ENCODE peak calls at places on chromosomes 6 and 20, in eight cellular contexts. One of them, this sample, is unnamed.

GRCh38 chr6:108598316-108598863 is 37.7 kb downstream of the FOXO3 start:
- DNase-seq in EL: peak; percentile 57
- DNase-seq in AG08395: peak; percentile 76
- DNase-seq in stimulated activated CD8-positive, alpha-beta memory T cell treated with anti-CD3 and anti-CD28 coated beads, Interleukin-7, amount 100 ng/mL, for 48 hours: peak; percentile 8
- DNase-seq in NCI-H460: no peak
- DNase-seq in T-helper 9 cell: no peak
- DNase-seq in activated T-helper 9 cell treated with anti-CD3 and anti-CD28 coated beads, Interleukin-2, amount 50 U/mL, for 16 hours: no peak
- DNase-seq in HCEC 1CT: peak; percentile 82
- DNase-seq in this sample: no peak

GRCh38 chr20:44615876-44616603 is 33.7 kb downstream of the PKIG start:
- DNase-seq in EL: no peak
- DNase-seq in AG08395: no peak
- DNase-seq in stimulated activated CD8-positive, alpha-beta memory T cell treated with anti-CD3 and anti-CD28 coated beads, Interleukin-7, amount 100 ng/mL, for 48 hours: no peak
- DNase-seq in NCI-H460: no peak
- DNase-seq in T-helper 9 cell: no peak
- DNase-seq in activated T-helper 9 cell treated with anti-CD3 and anti-CD28 coated beads, Interleukin-2, amount 50 U/mL, for 16 hours: no peak
- DNase-seq in HCEC 1CT: no peak
- DNase-seq in this sample: no peak

GRCh38 chr6:31156647-31157046 is 955 bp downstream of the CCHCR1 start:
- DNase-seq in EL: no peak
- DNase-seq in AG08395: no peak
- DNase-seq in stimulated activated CD8-positive, alpha-beta memory T cell treated with anti-CD3 and anti-CD28 coated beads, Interleukin-7, amount 100 ng/mL, for 48 hours: no peak
- DNase-seq in NCI-H460: no peak
- DNase-seq in T-helper 9 cell: no peak
- DNase-seq in activated T-helper 9 cell treated with anti-CD3 and anti-CD28 coated beads, Interleukin-2, amount 50 U/mL, for 16 hours: no peak
- DNase-seq in HCEC 1CT: no peak
- DNase-seq in this sample: no peak

GRCh38 chr6:34745277-34746103 is 11.8 kb upstream of the SNRPC start:
- DNase-seq in EL: peak; percentile 78
- DNase-seq in AG08395: no peak
- DNase-seq in stimulated activated CD8-positive, alpha-beta memory T cell treated with anti-CD3 and anti-CD28 coated beads, Interleukin-7, amount 100 ng/mL, for 48 hours: peak; percentile 39
- DNase-seq in NCI-H460: no peak
- DNase-seq in T-helper 9 cell: no peak
- DNase-seq in activated T-helper 9 cell treated with anti-CD3 and anti-CD28 coated beads, Interleukin-2, amount 50 U/mL, for 16 hours: no peak
- DNase-seq in HCEC 1CT: no peak
- DNase-seq in this sample: no peak

GRCh38 chr6:152118678-152119077 is 311.2 kb downstream of the ESR1 start:
- DNase-seq in EL: no peak
- DNase-seq in AG08395: no peak
- DNase-seq in stimulated activated CD8-positive, alpha-beta memory T cell treated with anti-CD3 and anti-CD28 coated beads, Interleukin-7, amount 100 ng/mL, for 48 hours: no peak
- DNase-seq in NCI-H460: no peak
- DNase-seq in T-helper 9 cell: no peak
- DNase-seq in activated T-helper 9 cell treated with anti-CD3 and anti-CD28 coated beads, Interleukin-2, amount 50 U/mL, for 16 hours: no peak
- DNase-seq in HCEC 1CT: no peak
- DNase-seq in this sample: no peak

GRCh38 chr20:37397954-37398749 is 52.2 kb downstream of the SRC start:
- DNase-seq in EL: no peak
- DNase-seq in AG08395: no peak
- DNase-seq in stimulated activated CD8-positive, alpha-beta memory T cell treated with anti-CD3 and anti-CD28 coated beads, Interleukin-7, amount 100 ng/mL, for 48 hours: no peak
- DNase-seq in NCI-H460: no peak
- DNase-seq in T-helper 9 cell: no peak
- DNase-seq in activated T-helper 9 cell treated with anti-CD3 and anti-CD28 coated beads, Interleukin-2, amount 50 U/mL, for 16 hours: no peak
- DNase-seq in HCEC 1CT: no peak
- DNase-seq in this sample: no peak

GRCh38 chr6:38773338-38773737 is 58.2 kb downstream of the DNAH8 start:
- DNase-seq in EL: peak; percentile 9
- DNase-seq in AG08395: no peak
- DNase-seq in stimulated activated CD8-positive, alpha-beta memory T cell treated with anti-CD3 and anti-CD28 coated beads, Interleukin-7, amount 100 ng/mL, for 48 hours: no peak
- DNase-seq in NCI-H460: peak; percentile 1
- DNase-seq in T-helper 9 cell: no peak
- DNase-seq in activated T-helper 9 cell treated with anti-CD3 and anti-CD28 coated beads, Interleukin-2, amount 50 U/mL, for 16 hours: no peak
- DNase-seq in HCEC 1CT: no peak
- DNase-seq in this sample: no peak

GRCh38 chr6:164150221-164150620 is 735.7 kb downstream of the QKI start:
- DNase-seq in EL: no peak
- DNase-seq in AG08395: no peak
- DNase-seq in stimulated activated CD8-positive, alpha-beta memory T cell treated with anti-CD3 and anti-CD28 coated beads, Interleukin-7, amount 100 ng/mL, for 48 hours: no peak
- DNase-seq in NCI-H460: no peak
- DNase-seq in T-helper 9 cell: no peak
- DNase-seq in activated T-helper 9 cell treated with anti-CD3 and anti-CD28 coated beads, Interleukin-2, amount 50 U/mL, for 16 hours: no peak
- DNase-seq in HCEC 1CT: no peak
- DNase-seq in this sample: no peak

GRCh38 chr20:10619427-10619826 is 54.4 kb downstream of the JAG1 start:
- DNase-seq in EL: peak; percentile 91
- DNase-seq in AG08395: peak; percentile 84
- DNase-seq in stimulated activated CD8-positive, alpha-beta memory T cell treated with anti-CD3 and anti-CD28 coated beads, Interleukin-7, amount 100 ng/mL, for 48 hours: no peak
- DNase-seq in NCI-H460: peak; percentile 80
- DNase-seq in T-helper 9 cell: no peak
- DNase-seq in activated T-helper 9 cell treated with anti-CD3 and anti-CD28 coated beads, Interleukin-2, amount 50 U/mL, for 16 hours: no peak
- DNase-seq in HCEC 1CT: peak; percentile 90
- DNase-seq in this sample: no peak

GRCh38 chr6:4883298-4883697 is 107.1 kb downstream of the CDYL start:
- DNase-seq in EL: no peak
- DNase-seq in AG08395: no peak
- DNase-seq in stimulated activated CD8-positive, alpha-beta memory T cell treated with anti-CD3 and anti-CD28 coated beads, Interleukin-7, amount 100 ng/mL, for 48 hours: no peak
- DNase-seq in NCI-H460: no peak
- DNase-seq in T-helper 9 cell: no peak
- DNase-seq in activated T-helper 9 cell treated with anti-CD3 and anti-CD28 coated beads, Interleukin-2, amount 50 U/mL, for 16 hours: no peak
- DNase-seq in HCEC 1CT: no peak
- DNase-seq in this sample: no peak

GRCh38 chr6:33088258-33088930 is 12.6 kb downstream of the HLA-DPB1 start:
- DNase-seq in EL: no peak
- DNase-seq in AG08395: no peak
- DNase-seq in stimulated activated CD8-positive, alpha-beta memory T cell treated with anti-CD3 and anti-CD28 coated beads, Interleukin-7, amount 100 ng/mL, for 48 hours: no peak
- DNase-seq in NCI-H460: no peak
- DNase-seq in T-helper 9 cell: no peak
- DNase-seq in activated T-helper 9 cell treated with anti-CD3 and anti-CD28 coated beads, Interleukin-2, amount 50 U/mL, for 16 hours: no peak
- DNase-seq in HCEC 1CT: no peak
- DNase-seq in this sample: no peak

GRCh38 chr6:55388161-55388560 is 60.9 kb downstream of the GFRAL start:
- DNase-seq in EL: peak; percentile 2
- DNase-seq in AG08395: no peak
- DNase-seq in stimulated activated CD8-positive, alpha-beta memory T cell treated with anti-CD3 and anti-CD28 coated beads, Interleukin-7, amount 100 ng/mL, for 48 hours: no peak
- DNase-seq in NCI-H460: no peak
- DNase-seq in T-helper 9 cell: no peak
- DNase-seq in activated T-helper 9 cell treated with anti-CD3 and anti-CD28 coated beads, Interleukin-2, amount 50 U/mL, for 16 hours: no peak
- DNase-seq in HCEC 1CT: no peak
- DNase-seq in this sample: no peak

GRCh38 chr6:139308936-139309603 is 17.3 kb upstream of the TXLNB start:
- DNase-seq in EL: peak; percentile 62
- DNase-seq in AG08395: peak; percentile 57
- DNase-seq in stimulated activated CD8-positive, alpha-beta memory T cell treated with anti-CD3 and anti-CD28 coated beads, Interleukin-7, amount 100 ng/mL, for 48 hours: no peak
- DNase-seq in NCI-H460: no peak
- DNase-seq in T-helper 9 cell: no peak
- DNase-seq in activated T-helper 9 cell treated with anti-CD3 and anti-CD28 coated beads, Interleukin-2, amount 50 U/mL, for 16 hours: no peak
- DNase-seq in HCEC 1CT: peak; percentile 84
- DNase-seq in this sample: no peak

GRCh38 chr20:63472862-63473390 is 471 bp upstream of the KCNQ2 start:
- DNase-seq in EL: no peak
- DNase-seq in AG08395: no peak
- DNase-seq in stimulated activated CD8-positive, alpha-beta memory T cell treated with anti-CD3 and anti-CD28 coated beads, Interleukin-7, amount 100 ng/mL, for 48 hours: no peak
- DNase-seq in NCI-H460: no peak
- DNase-seq in T-helper 9 cell: no peak
- DNase-seq in activated T-helper 9 cell treated with anti-CD3 and anti-CD28 coated beads, Interleukin-2, amount 50 U/mL, for 16 hours: no peak
- DNase-seq in HCEC 1CT: no peak
- DNase-seq in this sample: no peak

GRCh38 chr6:72149715-72150114 is 263.4 kb downstream of the RIMS1 start:
- DNase-seq in EL: no peak
- DNase-seq in AG08395: no peak
- DNase-seq in stimulated activated CD8-positive, alpha-beta memory T cell treated with anti-CD3 and anti-CD28 coated beads, Interleukin-7, amount 100 ng/mL, for 48 hours: no peak
- DNase-seq in NCI-H460: no peak
- DNase-seq in T-helper 9 cell: no peak
- DNase-seq in activated T-helper 9 cell treated with anti-CD3 and anti-CD28 coated beads, Interleukin-2, amount 50 U/mL, for 16 hours: no peak
- DNase-seq in HCEC 1CT: no peak
- DNase-seq in this sample: no peak

GRCh38 chr6:83055366-83055964 is 10.2 kb downstream of the UBE3D start:
- DNase-seq in EL: peak; percentile 68
- DNase-seq in AG08395: peak; percentile 71
- DNase-seq in stimulated activated CD8-positive, alpha-beta memory T cell treated with anti-CD3 and anti-CD28 coated beads, Interleukin-7, amount 100 ng/mL, for 48 hours: no peak
- DNase-seq in NCI-H460: peak; percentile 28
- DNase-seq in T-helper 9 cell: peak; percentile 9
- DNase-seq in activated T-helper 9 cell treated with anti-CD3 and anti-CD28 coated beads, Interleukin-2, amount 50 U/mL, for 16 hours: no peak
- DNase-seq in HCEC 1CT: peak; percentile 43
- DNase-seq in this sample: no peak

GRCh38 chr6:12294851-12295536 is 4.8 kb downstream of the EDN1 start:
- DNase-seq in EL: no peak
- DNase-seq in AG08395: peak; percentile 7
- DNase-seq in stimulated activated CD8-positive, alpha-beta memory T cell treated with anti-CD3 and anti-CD28 coated beads, Interleukin-7, amount 100 ng/mL, for 48 hours: no peak
- DNase-seq in NCI-H460: no peak
- DNase-seq in T-helper 9 cell: no peak
- DNase-seq in activated T-helper 9 cell treated with anti-CD3 and anti-CD28 coated beads, Interleukin-2, amount 50 U/mL, for 16 hours: no peak
- DNase-seq in HCEC 1CT: no peak
- DNase-seq in this sample: no peak

GRCh38 chr6:28142446-28142845 is 763 bp downstream of the ZKSCAN8 start:
- DNase-seq in EL: peak; percentile 21
- DNase-seq in AG08395: no peak
- DNase-seq in stimulated activated CD8-positive, alpha-beta memory T cell treated with anti-CD3 and anti-CD28 coated beads, Interleukin-7, amount 100 ng/mL, for 48 hours: no peak
- DNase-seq in NCI-H460: no peak
- DNase-seq in T-helper 9 cell: no peak
- DNase-seq in activated T-helper 9 cell treated with anti-CD3 and anti-CD28 coated beads, Interleukin-2, amount 50 U/mL, for 16 hours: no peak
- DNase-seq in HCEC 1CT: no peak
- DNase-seq in this sample: no peak

GRCh38 chr6:157990321-157991066 is 8.8 kb downstream of the SYNJ2 start:
- DNase-seq in EL: no peak
- DNase-seq in AG08395: no peak
- DNase-seq in stimulated activated CD8-positive, alpha-beta memory T cell treated with anti-CD3 and anti-CD28 coated beads, Interleukin-7, amount 100 ng/mL, for 48 hours: no peak
- DNase-seq in NCI-H460: no peak
- DNase-seq in T-helper 9 cell: no peak
- DNase-seq in activated T-helper 9 cell treated with anti-CD3 and anti-CD28 coated beads, Interleukin-2, amount 50 U/mL, for 16 hours: no peak
- DNase-seq in HCEC 1CT: no peak
- DNase-seq in this sample: no peak

GRCh38 chr6:126614642-126615504 is 275.0 kb downstream of the CENPW start:
- DNase-seq in EL: no peak
- DNase-seq in AG08395: no peak
- DNase-seq in stimulated activated CD8-positive, alpha-beta memory T cell treated with anti-CD3 and anti-CD28 coated beads, Interleukin-7, amount 100 ng/mL, for 48 hours: no peak
- DNase-seq in NCI-H460: no peak
- DNase-seq in T-helper 9 cell: no peak
- DNase-seq in activated T-helper 9 cell treated with anti-CD3 and anti-CD28 coated beads, Interleukin-2, amount 50 U/mL, for 16 hours: no peak
- DNase-seq in HCEC 1CT: no peak
- DNase-seq in this sample: no peak

GRCh38 chr20:25336561-25337422 is 53.8 kb downstream of the ABHD12 start:
- DNase-seq in EL: no peak
- DNase-seq in AG08395: peak; percentile 20
- DNase-seq in stimulated activated CD8-positive, alpha-beta memory T cell treated with anti-CD3 and anti-CD28 coated beads, Interleukin-7, amount 100 ng/mL, for 48 hours: no peak
- DNase-seq in NCI-H460: peak; percentile 3
- DNase-seq in T-helper 9 cell: no peak
- DNase-seq in activated T-helper 9 cell treated with anti-CD3 and anti-CD28 coated beads, Interleukin-2, amount 50 U/mL, for 16 hours: no peak
- DNase-seq in HCEC 1CT: peak; percentile 15
- DNase-seq in this sample: no peak

GRCh38 chr6:139099984-139100383 is 34.9 kb upstream of the HECA start:
- DNase-seq in EL: no peak
- DNase-seq in AG08395: no peak
- DNase-seq in stimulated activated CD8-positive, alpha-beta memory T cell treated with anti-CD3 and anti-CD28 coated beads, Interleukin-7, amount 100 ng/mL, for 48 hours: no peak
- DNase-seq in NCI-H460: no peak
- DNase-seq in T-helper 9 cell: no peak
- DNase-seq in activated T-helper 9 cell treated with anti-CD3 and anti-CD28 coated beads, Interleukin-2, amount 50 U/mL, for 16 hours: no peak
- DNase-seq in HCEC 1CT: no peak
- DNase-seq in this sample: no peak

GRCh38 chr6:128723667-128724066 is 159.3 kb upstream of the LAMA2 start:
- DNase-seq in EL: no peak
- DNase-seq in AG08395: no peak
- DNase-seq in stimulated activated CD8-positive, alpha-beta memory T cell treated with anti-CD3 and anti-CD28 coated beads, Interleukin-7, amount 100 ng/mL, for 48 hours: no peak
- DNase-seq in NCI-H460: no peak
- DNase-seq in T-helper 9 cell: no peak
- DNase-seq in activated T-helper 9 cell treated with anti-CD3 and anti-CD28 coated beads, Interleukin-2, amount 50 U/mL, for 16 hours: no peak
- DNase-seq in HCEC 1CT: no peak
- DNase-seq in this sample: no peak

GRCh38 chr6:25278557-25278913 is 639 bp upstream of the CARMIL1 start:
- DNase-seq in EL: no peak
- DNase-seq in AG08395: peak; percentile 14
- DNase-seq in stimulated activated CD8-positive, alpha-beta memory T cell treated with anti-CD3 and anti-CD28 coated beads, Interleukin-7, amount 100 ng/mL, for 48 hours: no peak
- DNase-seq in NCI-H460: no peak
- DNase-seq in T-helper 9 cell: no peak
- DNase-seq in activated T-helper 9 cell treated with anti-CD3 and anti-CD28 coated beads, Interleukin-2, amount 50 U/mL, for 16 hours: no peak
- DNase-seq in HCEC 1CT: no peak
- DNase-seq in this sample: no peak

GRCh38 chr20:42483694-42484303 is 705.9 kb downstream of the PTPRT start:
- DNase-seq in EL: no peak
- DNase-seq in AG08395: no peak
- DNase-seq in stimulated activated CD8-positive, alpha-beta memory T cell treated with anti-CD3 and anti-CD28 coated beads, Interleukin-7, amount 100 ng/mL, for 48 hours: peak; percentile 2
- DNase-seq in NCI-H460: peak; percentile 9
- DNase-seq in T-helper 9 cell: no peak
- DNase-seq in activated T-helper 9 cell treated with anti-CD3 and anti-CD28 coated beads, Interleukin-2, amount 50 U/mL, for 16 hours: no peak
- DNase-seq in HCEC 1CT: no peak
- DNase-seq in this sample: no peak

GRCh38 chr20:64139200-64140081 is 24.8 kb upstream of the MYT1 start:
- DNase-seq in EL: no peak
- DNase-seq in AG08395: no peak
- DNase-seq in stimulated activated CD8-positive, alpha-beta memory T cell treated with anti-CD3 and anti-CD28 coated beads, Interleukin-7, amount 100 ng/mL, for 48 hours: no peak
- DNase-seq in NCI-H460: no peak
- DNase-seq in T-helper 9 cell: no peak
- DNase-seq in activated T-helper 9 cell treated with anti-CD3 and anti-CD28 coated beads, Interleukin-2, amount 50 U/mL, for 16 hours: no peak
- DNase-seq in HCEC 1CT: no peak
- DNase-seq in this sample: no peak

GRCh38 chr6:45156075-45156474 is 172.1 kb upstream of the RUNX2 start:
- DNase-seq in EL: no peak
- DNase-seq in AG08395: no peak
- DNase-seq in stimulated activated CD8-positive, alpha-beta memory T cell treated with anti-CD3 and anti-CD28 coated beads, Interleukin-7, amount 100 ng/mL, for 48 hours: no peak
- DNase-seq in NCI-H460: no peak
- DNase-seq in T-helper 9 cell: no peak
- DNase-seq in activated T-helper 9 cell treated with anti-CD3 and anti-CD28 coated beads, Interleukin-2, amount 50 U/mL, for 16 hours: no peak
- DNase-seq in HCEC 1CT: no peak
- DNase-seq in this sample: no peak

This sample was measured in stimulated activated naive CD4-positive, alpha-beta T cell treated with Interleukin-2 at 50 U/mL for 16 hours.